ENCODE peak calls at places on chromosomes 1 and 21, in nine cellular contexts. W, F, Q, M, C, S, O, A and H are unnamed samples.

GRCh38 chr1:1173061-1173792 is 453 bp upstream of the TTLL10 start:
- DNase-seq in W (no peak), F (no peak), Q (no peak), M (no peak), C (no peak), S (no peak), O (no peak), A (no peak), H (no peak)

GRCh38 chr1:51345300-51345687 is 14.9 kb upstream of the TTC39A start:
- DNase-seq in W (no peak), F (no peak), Q (no peak), M (no peak), C (no peak), S (no peak), O (no peak), A (no peak), H (no peak)

GRCh38 chr1:225425211-225425786 is 2.5 kb downstream of the LBR start:
- DNase-seq in W (peak; percentile 85), F (no peak), Q (no peak), M (no peak), C (peak; percentile 51), S (peak; percentile 23), O (peak; percentile 55), A (no peak), H (peak; percentile 37)

GRCh38 chr1:222546548-222547259 is 1.2 kb downstream of the HHIPL2 start:
- DNase-seq in W (peak; percentile 90), F (no peak), Q (peak; percentile 62), M (no peak), C (peak; percentile 82), S (no peak), O (peak; percentile 95), A (peak; percentile 69), H (no peak)

GRCh38 chr1:208781391-208782035 is 537.3 kb upstream of the PLXNA2 start:
- DNase-seq in W (no peak), F (no peak), Q (no peak), M (no peak), C (no peak), S (no peak), O (no peak), A (peak; percentile 8), H (peak; percentile 58)

GRCh38 chr21:26280715-26281310 is 110.2 kb upstream of the APP start:
- DNase-seq in W (peak; percentile 11), F (no peak), Q (no peak), M (no peak), C (peak; percentile 4), S (no peak), O (peak; percentile 51), A (peak; percentile 9), H (no peak)

GRCh38 chr1:224092111-224092510 is 21.8 kb upstream of the FBXO28 start:
- DNase-seq in W (no peak), F (no peak), Q (no peak), M (no peak), C (no peak), S (no peak), O (no peak), A (no peak), H (no peak)

GRCh38 chr1:182670032-182670431 is 14.4 kb downstream of the RGS8 start:
- DNase-seq in W (no peak), F (no peak), Q (no peak), M (no peak), C (no peak), S (no peak), O (no peak), A (no peak), H (no peak)

GRCh38 chr1:22275626-22276395 is 132.9 kb upstream of the WNT4 start:
- DNase-seq in W (peak; percentile 70), F (peak; percentile 31), Q (no peak), M (peak; percentile 16), C (peak; percentile 45), S (peak; percentile 34), O (peak; percentile 74), A (peak; percentile 10), H (peak; percentile 25)

GRCh38 chr1:201556841-201557571 is 18.1 kb downstream of the NAV1 start:
- DNase-seq in W (no peak), F (no peak), Q (no peak), M (no peak), C (peak; percentile 71), S (no peak), O (peak; percentile 45), A (no peak), H (no peak)

GRCh38 chr1:164733070-164733469 is 174.1 kb downstream of the PBX1 start:
- DNase-seq in W (peak; percentile 69), F (no peak), Q (no peak), M (no peak), C (peak; percentile 63), S (no peak), O (peak; percentile 82), A (peak; percentile 56), H (no peak)

DNA sequence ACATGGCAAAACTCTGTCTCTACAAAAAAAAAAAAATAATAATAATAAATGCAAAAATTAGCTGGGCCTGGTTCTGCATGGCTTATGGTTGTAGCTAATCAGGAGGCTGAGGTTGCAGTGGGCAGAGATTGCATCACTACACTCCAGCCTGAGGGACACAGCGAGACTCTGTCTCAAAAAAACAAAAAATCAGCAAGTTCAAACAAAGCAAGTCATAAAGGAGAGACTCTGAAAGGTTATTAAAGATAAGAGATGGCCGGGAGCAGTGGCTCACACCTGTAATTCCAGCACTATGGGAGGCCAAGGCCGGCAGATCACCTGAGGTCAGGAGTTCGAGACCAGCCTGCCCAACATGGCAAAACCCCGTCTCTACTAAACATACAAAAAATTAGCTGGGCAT is 28.8 kb downstream of the COP1 start:
- DNase-seq in W (peak; percentile 4), F (no peak), Q (no peak), M (no peak), C (no peak), S (no peak), O (no peak), A (no peak), H (no peak)
- H3K4me3 ChIP-seq in W (no peak overlapping the region), F (no peak overlapping the region), Q (no peak overlapping the region), M (no peak overlapping the region), C (no peak overlapping the region), S (no peak overlapping the region), O (no peak overlapping the region), A (no peak overlapping the region), H (no peak overlapping the region)

DNA sequence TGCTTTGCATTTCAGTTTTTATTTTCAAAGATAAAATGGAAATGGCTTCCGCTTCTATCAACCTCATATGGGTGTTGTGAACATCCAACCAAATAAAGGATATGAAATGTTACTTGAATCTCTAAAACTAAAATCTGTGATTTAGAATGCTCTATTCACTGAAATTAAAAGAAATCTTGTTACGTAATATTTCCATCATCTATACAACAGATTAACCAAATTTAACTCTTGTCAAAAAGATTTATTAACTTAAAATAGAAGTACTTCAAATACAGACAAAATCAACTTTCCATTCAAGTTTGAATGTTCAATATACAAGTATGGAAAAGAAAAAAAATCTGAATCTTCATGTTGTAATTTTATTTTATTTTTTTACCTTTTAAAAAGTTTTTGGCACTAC is 18.7 kb downstream of the PRPF38A start:
- DNase-seq in W (no peak), F (no peak), Q (no peak), M (no peak), C (no peak), S (no peak), O (no peak), A (no peak), H (no peak)
- H3K4me3 ChIP-seq in W (no peak overlapping the region), F (no peak overlapping the region), Q (no peak overlapping the region), M (no peak overlapping the region), C (no peak overlapping the region), S (no peak overlapping the region), O (no peak overlapping the region), A (no peak overlapping the region), H (no peak overlapping the region)

GRCh38 chr1:87878873-87879272 is 550.2 kb downstream of the LMO4 start:
- DNase-seq in W (no peak), F (no peak), Q (no peak), M (no peak), C (no peak), S (no peak), O (no peak), A (peak; percentile 51), H (no peak)
- H3K4me3 ChIP-seq in W (no peak overlapping the region), F (no peak overlapping the region), Q (no peak overlapping the region), M (no peak overlapping the region), C (no peak overlapping the region), S (no peak overlapping the region), O (no peak overlapping the region), A (no peak overlapping the region), H (no peak overlapping the region)

DNA sequence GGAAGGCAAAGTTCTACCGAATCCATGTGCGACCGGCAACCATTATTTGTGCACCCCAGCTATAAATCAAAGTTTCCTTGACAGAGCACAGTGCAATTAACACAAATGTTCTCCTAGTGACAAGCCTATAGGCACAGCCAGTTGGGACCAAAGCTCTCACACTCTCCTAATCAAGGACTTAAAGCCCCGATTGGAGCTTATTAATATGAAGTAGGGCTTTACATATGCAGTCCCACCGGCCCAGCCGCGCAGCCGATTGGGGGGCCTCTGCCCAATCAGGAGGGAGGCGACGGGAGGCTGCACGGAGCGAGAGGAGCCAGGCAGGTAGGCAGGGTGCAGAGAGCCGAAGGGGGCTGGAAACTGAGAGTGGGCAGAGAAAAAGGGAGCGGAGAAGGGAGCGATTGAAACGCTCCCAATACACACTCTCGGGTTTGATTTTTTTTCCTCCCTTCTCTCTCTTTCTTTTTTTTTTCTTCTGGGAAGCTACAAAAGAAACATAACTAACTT is at the start of gene ESRRG:
- DNase-seq in W (peak; percentile 25), F (no peak), Q (no peak), M (peak; percentile 60), C (no peak), S (no peak), O (peak; percentile 21), A (no peak), H (peak; percentile 90)
- H3K4me3 ChIP-seq in W (peak within 1 kb of the TSS; percentile 27), F (no peak within 1 kb of the TSS), Q (peak within 1 kb of the TSS; percentile 11), M (peak within 1 kb of the TSS; percentile 60), C (peak within 1 kb of the TSS; percentile 23), S (no peak within 1 kb of the TSS), O (peak within 1 kb of the TSS; percentile 45), A (peak within 1 kb of the TSS; percentile 52), H (peak within 1 kb of the TSS; percentile 35)

DNA sequence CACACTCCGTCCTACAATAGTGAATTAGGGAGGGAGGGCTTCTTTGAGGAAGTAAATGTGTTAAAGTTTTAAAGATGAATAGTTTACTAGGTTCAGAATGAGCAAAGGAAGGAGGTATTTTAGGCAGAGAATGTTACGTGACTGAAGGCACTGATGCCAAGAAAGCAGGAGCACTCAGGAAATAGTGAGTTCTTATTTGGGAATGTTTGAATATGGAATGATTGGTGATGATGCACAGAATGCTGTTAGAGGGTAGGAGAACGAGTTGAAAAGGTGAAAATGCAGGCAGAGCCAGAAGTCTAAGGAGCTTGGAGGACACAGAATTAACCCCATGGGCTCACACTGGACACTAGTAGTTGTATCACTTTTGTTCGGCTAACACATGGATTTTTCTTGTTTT is 108.0 kb downstream of the NRIP1 start:
- DNase-seq in W (peak; percentile 49), F (no peak), Q (peak; percentile 46), M (no peak), C (peak; percentile 70), S (no peak), O (peak; percentile 53), A (peak; percentile 54), H (no peak)
- H3K4me3 ChIP-seq in W (no peak overlapping the region), F (no peak overlapping the region), Q (no peak overlapping the region), M (no peak overlapping the region), C (no peak overlapping the region), S (no peak overlapping the region), O (no peak overlapping the region), A (no peak overlapping the region), H (no peak overlapping the region)